ENCODE peak calls at places on chromosome 9, in ten cellular contexts. F, T, S, Y, W, U, E, O, X and M are unnamed samples.
A peak's percentile ranks its signal among the peaks of the same experiment; 100 is the strongest.

GRCh38 chr9:93649610-93650261 is 73.4 kb downstream of the PHF2 start:
- DNase-seq in F (peak; percentile 11), T (no peak), S (no peak), Y (no peak), W (no peak), U (peak; percentile 19), E (peak; percentile 11), O (no peak), X (peak; percentile 4), M (no peak)

GRCh38 chr9:136084191-136084944 is 10.7 kb downstream of the NACC2 start:
- DNase-seq in F (peak; percentile 44), T (no peak), S (peak; percentile 69), Y (no peak), W (no peak), U (no peak), E (no peak), O (no peak), X (no peak), M (peak; percentile 15)

GRCh38 chr9:36486933-36487481 is 85.7 kb upstream of the MELK start:
- DNase-seq in F (peak; percentile 74), T (peak; percentile 48), S (peak; percentile 76), Y (peak; percentile 60), W (peak; percentile 50), U (no peak), E (peak; percentile 66), O (peak; percentile 78), X (peak; percentile 70), M (peak; percentile 61)

GRCh38 chr9:94941211-94941875 is 214.8 kb downstream of the AOPEP start:
- DNase-seq in F (no peak), T (no peak), S (no peak), Y (no peak), W (no peak), U (peak; percentile 16), E (no peak), O (no peak), X (no peak), M (no peak)

GRCh38 chr9:11011696-11012095 is 398.9 kb upstream of the PTPRD start:
- DNase-seq in F (no peak), T (no peak), S (no peak), Y (no peak), W (no peak), U (no peak), E (no peak), O (no peak), X (no peak), M (no peak)

GRCh38 chr9:116369706-116370105 is 216.1 kb downstream of the PAPPA start:
- DNase-seq in F (no peak), T (no peak), S (no peak), Y (no peak), W (no peak), U (no peak), E (no peak), O (no peak), X (no peak), M (peak; percentile 25)

GRCh38 chr9:69376651-69377050 is 51.6 kb downstream of the ENTREP1 start:
- DNase-seq in F (peak; percentile 54), T (no peak), S (no peak), Y (no peak), W (no peak), U (peak; percentile 92), E (peak; percentile 51), O (no peak), X (no peak), M (no peak)

GRCh38 chr9:35649431-35650340 is 1.0 kb downstream of the SIT1 start:
- DNase-seq in F (no peak), T (peak; percentile 88), S (no peak), Y (no peak), W (peak; percentile 53), U (no peak), E (no peak), O (peak; percentile 63), X (no peak), M (no peak)

GRCh38 chr9:135107592-135108235 is 20.2 kb downstream of the OLFM1 start:
- DNase-seq in F (no peak), T (no peak), S (no peak), Y (no peak), W (no peak), U (no peak), E (no peak), O (no peak), X (no peak), M (no peak)

GRCh38 chr9:92605224-92605623 is 64.7 kb downstream of the IPPK start:
- DNase-seq in F (no peak), T (no peak), S (no peak), Y (no peak), W (no peak), U (no peak), E (no peak), O (no peak), X (no peak), M (no peak)
- H3K4me1 ChIP-seq in F (peaks cover 7% of the 10 kb centered on the region), T (no peaks in the 10 kb centered on the region), S (peaks cover 45% of the 10 kb centered on the region), Y (no peaks in the 10 kb centered on the region), W (no peaks in the 10 kb centered on the region), U (peaks cover 17% of the 10 kb centered on the region), E (no peaks in the 10 kb centered on the region), O (peaks cover 3% of the 10 kb centered on the region), X (peaks cover 31% of the 10 kb centered on the region), M (no peaks in the 10 kb centered on the region)

GRCh38 chr9:137757613-137758029 is 120.0 kb upstream of the CACNA1B start:
- DNase-seq in F (no peak), T (peak; percentile 74), S (no peak), Y (no peak), W (no peak), U (peak; percentile 86), E (no peak), O (no peak), X (no peak), M (no peak)
- H3K4me3 ChIP-seq in F (no peak overlapping the region), T (no peak overlapping the region), S (no peak overlapping the region), Y (no peak overlapping the region), W (no peak overlapping the region), U (no peak overlapping the region), E (no peak overlapping the region), O (no peak overlapping the region), X (no peak overlapping the region), M (no peak overlapping the region)

DNA sequence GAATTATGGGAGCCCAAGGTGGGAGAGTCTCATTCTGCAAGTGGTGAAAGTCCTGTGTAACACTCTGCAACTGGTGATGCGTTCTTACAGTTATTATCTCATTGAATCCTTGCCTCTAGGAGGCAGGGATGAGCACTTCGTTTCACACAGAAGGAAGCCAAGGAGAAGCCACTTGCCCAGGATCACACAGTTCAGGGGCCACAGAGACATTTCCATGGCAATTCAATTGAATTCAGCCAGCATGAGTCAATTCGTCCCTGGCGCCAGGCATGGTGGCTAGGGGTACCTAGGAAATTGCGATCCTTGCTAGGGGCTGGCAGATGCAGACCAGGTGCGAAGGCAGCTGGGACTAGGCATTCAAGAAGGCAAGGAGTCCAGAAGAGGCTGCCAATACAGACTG is 26.2 kb downstream of the LHX2 start:
- DNase-seq in F (no peak), T (no peak), S (peak; percentile 27), Y (peak; percentile 54), W (peak; percentile 19), U (no peak), E (no peak), O (no peak), X (no peak), M (no peak)
- TF ChIP-seq CTCF in F (no peak), T (no peak), S (no peak), Y (peak; percentile 51), W (peak; percentile 42), U (no peak), E (no peak), O (no peak), X (peak; percentile 11), M (peak; percentile 34)

GRCh38 chr9:114607671-114608524 is 3.2 kb upstream of the TMEM268 start:
- DNase-seq in F (no peak), T (no peak), S (no peak), Y (no peak), W (no peak), U (no peak), E (no peak), O (no peak), X (no peak), M (no peak)

GRCh38 chr9:114608525-114608796 is 2.6 kb upstream of the TMEM268 start:
- DNase-seq in F (no peak), T (no peak), S (no peak), Y (no peak), W (no peak), U (no peak), E (no peak), O (no peak), X (no peak), M (no peak)

GRCh38 chr9:114604974-114605373 is 6.1 kb upstream of the TMEM268 start:
- DNase-seq in F (no peak), T (no peak), S (no peak), Y (no peak), W (no peak), U (no peak), E (no peak), O (no peak), X (no peak), M (no peak)

GRCh38 chr9:114606597-114607207 is 4.4 kb upstream of the TMEM268 start:
- DNase-seq in F (no peak), T (no peak), S (no peak), Y (no peak), W (no peak), U (peak; percentile 78), E (peak; percentile 50), O (no peak), X (peak; percentile 79), M (no peak)

GRCh38 chr9:114606068-114606467 is 5.0 kb upstream of the TMEM268 start:
- DNase-seq in F (no peak), T (no peak), S (no peak), Y (peak; percentile 29), W (no peak), U (no peak), E (no peak), O (no peak), X (peak; percentile 35), M (peak; percentile 39)
- H3K4me1 ChIP-seq in F (peaks cover 7% of the 10 kb centered on the region), T (no peaks in the 10 kb centered on the region), S (peaks cover 6% of the 10 kb centered on the region), Y (no peaks in the 10 kb centered on the region), W (peaks cover 6% of the 10 kb centered on the region), U (peaks cover 5% of the 10 kb centered on the region), E (no peaks in the 10 kb centered on the region), O (no peaks in the 10 kb centered on the region), X (peaks cover 6% of the 10 kb centered on the region), M (no peaks in the 10 kb centered on the region)

GRCh38 chr9:105438136-105438839 is 9.5 kb upstream of the FSD1L start:
- DNase-seq in F (no peak), T (no peak), S (no peak), Y (no peak), W (no peak), U (peak; percentile 97), E (no peak), O (no peak), X (no peak), M (no peak)
- H3K4me3 ChIP-seq in F (no peak overlapping the region), T (no peak overlapping the region), S (no peak overlapping the region), Y (no peak overlapping the region), W (no peak overlapping the region), U (no peak overlapping the region), E (no peak overlapping the region), O (no peak overlapping the region), X (no peak overlapping the region), M (no peak overlapping the region)

GRCh38 chr9:131619680-131620079 is 74.4 kb downstream of the PRRT1B start:
- DNase-seq in F (no peak), T (no peak), S (no peak), Y (no peak), W (no peak), U (no peak), E (no peak), O (no peak), X (no peak), M (no peak)
- TF ChIP-seq CTCF in F (no peak), T (no peak), S (no peak), Y (no peak), W (no peak), U (no peak), E (no peak), O (no peak), X (no peak), M (no peak)

GRCh38 chr9:130454812-130455325 is 10.1 kb downstream of the ASS1 start:
- DNase-seq in F (no peak), T (no peak), S (no peak), Y (no peak), W (no peak), U (no peak), E (no peak), O (no peak), X (no peak), M (no peak)
- H3K4me1 ChIP-seq in F (peaks cover 41% of the 10 kb centered on the region), T (peaks cover 7% of the 10 kb centered on the region), S (peaks cover 24% of the 10 kb centered on the region), Y (peaks cover 11% of the 10 kb centered on the region), W (no peaks in the 10 kb centered on the region), U (peaks cover 9% of the 10 kb centered on the region), E (peaks cover 25% of the 10 kb centered on the region), O (peaks cover 23% of the 10 kb centered on the region), X (peaks cover 39% of the 10 kb centered on the region), M (peaks cover 41% of the 10 kb centered on the region)